ENCODE peak calls at places on chromosomes 13 and 19, in seven cellular contexts. K is K562, T is HCT116, X is HepG2, U is GM12878, N is T47D, V is H1. H is an unnamed sample.

GRCh38 chr13:69690999-69691398 is 416.6 kb upstream of the ATXN8OS start:
- DNase-seq in T (no peak), N (no peak), V (no peak), X (no peak), K (no peak), U (no peak), H (no peak)

GRCh38 chr13:20772401-20773131 is 1.2 kb downstream of the EEF1AKMT1 start:
- DNase-seq in K (no peak), T (no peak), U (no peak), V (no peak), X (no peak), N (no peak), H (no peak)

GRCh38 chr19:32404939-32405430 is 585 bp upstream of the DPY19L3 start:
- DNase-seq in K (no peak), V (peak), T (no peak), X (peak), N (peak), U (no peak), H (no peak)

GRCh38 chr13:49669735-49670309 is 21.5 kb downstream of the EBPL start:
- DNase-seq in K (peak), T (peak), X (peak), V (peak), N (peak), U (no peak), H (peak)

GRCh38 chr13:83753912-83754624 is 128.2 kb downstream of the SLITRK1 start:
- DNase-seq in K (no peak), X (no peak), V (no peak), N (no peak), T (no peak), U (no peak), H (no peak)

GRCh38 chr13:111598751-111599150 is 278.3 kb downstream of the TEX29 start:
- DNase-seq in U (no peak), N (no peak), X (no peak), T (no peak), V (no peak), K (no peak), H (no peak)

GRCh38 chr13:58324130-58324529 is 692.6 kb downstream of the PCDH17 start:
- DNase-seq in N (no peak), V (no peak), U (no peak), X (no peak), T (no peak), K (no peak), H (no peak)

GRCh38 chr13:26525528-26525927 is 32.0 kb upstream of the WASF3 start:
- DNase-seq in U (no peak), T (no peak), N (no peak), V (no peak), K (no peak), X (no peak), H (no peak)

GRCh38 chr13:41588899-41589298 is 131.5 kb downstream of the RGCC start:
- DNase-seq in N (no peak), U (no peak), X (peak), T (peak), V (no peak), K (peak), H (no peak)

GRCh38 chr13:30907167-30907761 is 1.2 kb downstream of the MEDAG start:
- DNase-seq in K (no peak), X (peak), U (no peak), V (no peak), T (no peak), N (no peak), H (peak)

GRCh38 chr13:111948811-111949210 is 118.1 kb upstream of the SOX1 start:
- DNase-seq in U (no peak), T (no peak), K (no peak), X (no peak), N (no peak), V (peak), H (no peak)

GRCh38 chr19:13002389-13002898 is 7.2 kb downstream of the NFIX start:
- DNase-seq in U (no peak), N (no peak), K (no peak), T (no peak), X (no peak), V (no peak), H (peak)

GRCh38 chr19:55333870-55334269 is 5.8 kb upstream of the KMT5C start:
- DNase-seq in V (no peak), U (no peak), T (no peak), X (peak), K (no peak), N (no peak), H (no peak)

GRCh38 chr19:33269016-33269415 is 33.3 kb downstream of the CEBPA start:
- DNase-seq in X (no peak), N (no peak), U (no peak), T (no peak), V (no peak), K (no peak), H (no peak)

DNA sequence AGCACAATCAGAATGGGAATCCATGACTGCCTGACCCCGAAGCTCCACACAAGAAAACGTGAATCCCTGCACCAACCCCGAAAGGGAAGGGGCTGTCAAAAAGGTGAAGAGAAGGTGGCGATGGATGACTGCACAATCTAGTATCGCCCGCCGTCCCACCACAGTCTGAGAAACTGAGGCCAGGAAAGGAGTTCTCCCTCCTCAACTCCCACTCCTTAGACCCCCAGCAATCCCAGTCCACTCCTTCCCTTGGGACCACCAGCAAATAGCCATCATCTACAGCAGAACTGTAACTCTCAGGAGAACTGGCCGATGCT is 451 bp downstream of the NOSIP start:
- DNase-seq in T (no peak), K (peak), U (no peak), V (no peak), N (no peak), X (no peak), H (peak)
- TF ChIP-seq JUND in T (no peak), K (no peak), U (no peak), V (no peak), N (no peak), X (no peak), H (no peak)

DNA sequence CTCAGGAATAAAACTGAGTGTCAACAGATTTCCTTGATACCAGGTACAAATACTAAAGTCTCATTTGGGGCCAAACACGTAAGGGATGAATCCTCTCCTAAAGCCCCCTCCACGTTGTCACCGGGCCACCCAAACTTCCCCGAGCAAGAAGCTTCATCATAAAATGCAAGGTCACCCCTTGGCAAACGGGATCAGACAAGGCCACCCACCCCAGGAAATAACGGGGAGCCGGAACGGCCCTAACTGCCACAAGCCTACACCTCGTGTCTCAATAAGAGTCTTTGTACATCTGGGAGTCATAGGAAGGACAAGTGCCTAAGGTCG is 717 bp downstream of the EEF2 start:
- DNase-seq in K (peak), N (no peak), X (no peak), V (no peak), T (no peak), U (no peak), H (no peak)
- TF ChIP-seq JUND in K (no peak), N (no peak), X (no peak), V (no peak), T (no peak), U (no peak), H (no peak)

GRCh38 chr19:41872384-41872774 is 4.7 kb upstream of the CD79A start:
- DNase-seq in N (no peak), K (no peak), X (no peak), U (no peak), V (no peak), T (no peak), H (no peak)

GRCh38 chr19:41872775-41873647 is 4.1 kb upstream of the CD79A start:
- DNase-seq in X (peak), T (peak), U (no peak), N (peak), V (peak), K (no peak), H (peak)

GRCh38 chr19:41869374-41869955 is 7.6 kb upstream of the CD79A start:
- DNase-seq in N (no peak), U (no peak), X (no peak), V (no peak), K (no peak), T (no peak), H (no peak)

GRCh38 chr19:41870401-41870873 is 6.6 kb upstream of the CD79A start:
- DNase-seq in U (no peak), T (no peak), V (no peak), K (no peak), N (no peak), X (no peak), H (peak)

GRCh38 chr19:41871573-41872383 is 5.3 kb upstream of the CD79A start:
- DNase-seq in T (no peak), U (peak), V (no peak), N (no peak), K (no peak), X (no peak), H (peak)
- TF ChIP-seq JUND in T (peak), U (peak), V (no peak), N (no peak), K (no peak), X (no peak), H (peak)

GRCh38 chr19:19040417-19040816 is 7.0 kb downstream of the ARMC6 start:
- DNase-seq in U (no peak), K (no peak), N (no peak), V (no peak), T (no peak), X (peak), H (no peak)

GRCh38 chr19:19043881-19044280 is 10.5 kb downstream of the ARMC6 start:
- DNase-seq in K (no peak), X (no peak), V (no peak), U (no peak), N (no peak), T (no peak), H (no peak)

GRCh38 chr19:19042732-19043274 is 9.4 kb downstream of the ARMC6 start:
- DNase-seq in U (no peak), K (no peak), N (no peak), T (no peak), V (no peak), X (no peak), H (no peak)

GRCh38 chr19:19043481-19043880 is 10.1 kb downstream of the ARMC6 start:
- DNase-seq in V (no peak), N (no peak), T (no peak), K (no peak), U (no peak), X (no peak), H (no peak)

DNA sequence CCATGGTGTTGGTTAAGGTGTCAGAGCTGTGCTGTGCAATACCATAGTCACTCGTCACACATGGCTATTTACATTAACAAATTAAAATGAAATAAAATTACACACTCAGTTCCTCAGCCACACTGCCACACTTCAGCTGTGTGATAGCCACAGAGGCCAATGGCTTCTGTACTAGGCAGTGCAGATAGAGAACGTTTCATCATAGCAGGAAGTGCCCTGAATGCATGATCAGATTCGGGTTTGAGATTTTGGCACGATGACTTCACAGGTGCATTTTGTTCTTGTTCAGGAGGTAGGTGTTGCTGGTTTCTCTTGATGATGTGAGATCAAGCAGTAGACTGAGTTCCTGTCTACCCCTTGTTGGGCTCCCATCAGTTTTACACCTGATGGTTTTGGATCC is 6.5 kb downstream of the ARMC6 start:
- DNase-seq in U (no peak), K (no peak), N (no peak), T (no peak), V (no peak), X (no peak), H (no peak)
- TF ChIP-seq JUND in U (no peak), K (no peak), N (no peak), T (no peak), V (no peak), X (no peak), H (no peak)

GRCh38 chr19:43562698-43563241 is 12.6 kb downstream of the XRCC1 start:
- DNase-seq in K (no peak), T (no peak), V (no peak), N (no peak), U (peak), X (no peak), H (no peak)
- TF ChIP-seq JUND in K (no peak), T (no peak), V (no peak), N (no peak), U (no peak), X (no peak), H (no peak)

DNA sequence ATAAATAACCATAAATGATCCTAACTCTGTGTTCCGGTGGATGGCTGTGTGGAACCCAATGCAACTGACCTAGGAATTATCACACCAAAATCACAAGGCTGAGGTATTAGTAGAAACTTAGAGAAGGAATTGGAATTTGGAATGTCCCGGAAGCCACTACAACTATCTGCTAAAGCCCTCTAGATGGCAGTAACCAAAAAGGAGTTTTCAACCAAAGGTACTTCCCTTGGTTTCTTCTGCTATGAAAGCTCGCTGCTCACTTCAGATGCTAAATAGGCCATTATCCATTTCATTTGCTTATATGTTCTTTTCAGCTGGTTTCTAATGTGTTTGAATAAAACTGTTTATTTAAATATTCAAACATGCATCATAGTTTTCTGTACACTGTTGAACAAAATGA is 1589.1 kb upstream of the SPRY2 start:
- DNase-seq in K (no peak), N (peak), T (no peak), X (peak), V (no peak), U (no peak), H (peak)
- TF ChIP-seq JUND in K (no peak), N (no peak), T (no peak), X (no peak), V (no peak), U (no peak), H (no peak)

DNA sequence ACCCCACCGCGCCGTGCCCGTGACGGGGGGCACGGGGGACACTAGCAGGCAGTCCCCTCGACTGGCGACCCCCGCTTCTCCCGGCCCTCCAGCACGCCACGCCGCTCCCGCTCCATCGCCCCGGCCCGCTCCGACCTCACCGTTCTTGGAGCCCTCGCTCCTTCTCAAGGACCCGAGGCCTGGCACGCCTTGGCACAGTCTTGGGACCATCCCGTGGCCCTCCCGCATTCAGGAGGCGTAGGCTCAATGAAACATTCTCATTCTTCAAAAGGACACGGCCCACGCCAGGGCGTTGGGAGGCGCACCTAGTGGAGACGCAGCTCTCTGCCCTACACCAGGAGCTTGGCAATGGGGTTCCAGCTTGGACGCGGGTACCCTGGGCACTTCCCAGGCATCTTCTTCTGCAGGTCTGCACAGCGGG is 473 bp upstream of the CERS1 start:
- DNase-seq in K (no peak), T (no peak), N (no peak), X (no peak), V (peak), U (no peak), H (peak)
- TF ChIP-seq JUND in K (no peak), T (no peak), N (no peak), X (no peak), V (no peak), U (no peak), H (no peak)